ENCODE peak calls at places on chromosomes 12 and 14, in five cellular contexts. Y is activated B cell treated with CpG ODN at 0.5 μM for 24 hours; Q is activated CD4-positive, alpha-beta T cell treated with anti-CD3 and anti-CD28 coated beads, Interleukin-2, amount 10 ng/mL, durations not matched to agents 7 days and 5 days; O is neuronal stem cell; U is stimulated activated CD4-positive, alpha-beta T cell treated with anti-CD3 and anti-CD28 coated beads, Interleukin-4, amount 100 ng/mL, for 48 hours. V is an unnamed sample.

GRCh38 chr12:1692895-1693294 is 2.0 kb downstream of the ADIPOR2 start:
- DNase-seq in Q (no peak), Y (no peak), O (no peak), U (no peak), V (no peak)

GRCh38 chr12:113263431-113263963 is 42.2 kb downstream of the TPCN1 start:
- DNase-seq in U (no peak), O (no peak), Y (no peak), Q (no peak), V (no peak)

GRCh38 chr12:9742665-9743064 is 9.8 kb upstream of the CLECL1 start:
- DNase-seq in U (no peak), O (no peak), Y (no peak), Q (peak; percentile 60), V (no peak)

GRCh38 chr12:106080111-106080732 is 58.5 kb downstream of the NUAK1 start:
- DNase-seq in O (peak; percentile 56), Y (no peak), U (no peak), Q (no peak), V (no peak)

GRCh38 chr14:34251662-34252061 is 210.4 kb downstream of the SPTSSA start:
- DNase-seq in O (no peak), Y (no peak), Q (no peak), U (no peak), V (no peak)

GRCh38 chr12:76762556-76762955 is 1.4 kb upstream of the ZDHHC17 start:
- DNase-seq in U (no peak), Q (no peak), Y (no peak), O (peak; percentile 55), V (no peak)

GRCh38 chr12:114681149-114681849 is 2.7 kb downstream of the TBX3 start:
- DNase-seq in U (no peak), Y (no peak), O (no peak), Q (no peak), V (no peak)

GRCh38 chr14:66003082-66003740 is 483.0 kb upstream of the CCDC196 start:
- DNase-seq in O (no peak), U (no peak), Y (no peak), Q (no peak), V (no peak)

GRCh38 chr14:103733651-103734050 is 18.0 kb downstream of the ZFYVE21 start:
- DNase-seq in Y (no peak), U (no peak), O (no peak), Q (no peak), V (no peak)

GRCh38 chr14:71618047-71618446 is 314.2 kb upstream of the RGS6 start:
- DNase-seq in Q (no peak), Y (no peak), U (no peak), O (no peak), V (no peak)

GRCh38 chr14:53151523-53151866 is 1.6 kb downstream of the DDHD1 start:
- DNase-seq in U (no peak), O (no peak), Y (no peak), Q (no peak), V (no peak)

GRCh38 chr12:121438207-121438606 is 38.3 kb downstream of the RNF34 start:
- DNase-seq in U (no peak), O (no peak), Y (no peak), Q (no peak), V (no peak)

GRCh38 chr12:75553865-75554555 is 42.6 kb upstream of the KRR1 start:
- DNase-seq in Y (no peak), Q (no peak), U (no peak), O (no peak), V (no peak)

GRCh38 chr14:28596336-28596735 is 170.3 kb upstream of the FOXG1 start:
- DNase-seq in Y (no peak), U (no peak), Q (no peak), O (no peak), V (no peak)

V was measured in memory B cell.